ENCODE peak calls at places on chromosomes 16 and 17, in nine cellular contexts. H is nephron progenitor cell, N is hepatocyte, S is Peyer's patch, Z is endothelial cell, I is tibial artery, G is cardiac fibroblast, B is heart left ventricle, J is mucosa of descending colon. F is an unnamed sample.

GRCh38 chr16:56950881-56951771 is 10.6 kb upstream of the CETP start:
- DNase-seq in S (peak), N (peak), H (peak), I (peak), B (no peak), J (no peak), G (peak), Z (peak), F (no peak)

GRCh38 chr17:73325527-73325842 is 13.7 kb upstream of the CDC42EP4 start:
- DNase-seq in S (no peak), H (no peak), G (peak), J (no peak), N (peak), Z (no peak), B (no peak), I (peak), F (no peak)

GRCh38 chr16:3671424-3671823 is 16.9 kb downstream of the DNASE1 start:
- DNase-seq in H (no peak), I (no peak), S (no peak), N (no peak), B (no peak), G (no peak), Z (no peak), J (peak), F (no peak)

GRCh38 chr16:47045023-47045422 is 71.5 kb upstream of the DNAJA2 start:
- DNase-seq in S (no peak), B (no peak), J (no peak), G (peak), H (no peak), Z (no peak), I (no peak), N (no peak), F (no peak)

GRCh38 chr17:28575126-28575795 is 1.4 kb downstream of the ALDOC start:
- DNase-seq in B (peak), G (peak), I (no peak), Z (no peak), N (no peak), H (no peak), S (peak), J (no peak), F (peak)

GRCh38 chr17:36844601-36845000 is 92.7 kb upstream of the LHX1 start:
- DNase-seq in N (no peak), S (no peak), G (no peak), I (no peak), H (no peak), J (no peak), Z (no peak), B (no peak), F (no peak)

GRCh38 chr17:70320642-70321345 is 151.5 kb downstream of the KCNJ2 start:
- DNase-seq in J (no peak), B (no peak), I (no peak), Z (no peak), G (peak), H (no peak), N (peak), S (no peak), F (no peak)

GRCh38 chr17:60127068-60128064 is 22.4 kb upstream of the CA4 start:
- DNase-seq in H (no peak), S (peak), N (no peak), Z (no peak), J (no peak), I (peak), B (no peak), G (no peak), F (peak)

GRCh38 chr17:81234506-81234855 is 4.4 kb downstream of the TEPSIN start:
- DNase-seq in J (peak), S (no peak), B (no peak), I (no peak), H (no peak), G (no peak), N (no peak), Z (no peak), F (no peak)

GRCh38 chr16:31118223-31119155 is 1.0 kb downstream of the KAT8 start:
- DNase-seq in S (peak), H (no peak), G (peak), Z (no peak), N (peak), B (no peak), I (no peak), J (no peak), F (no peak)

GRCh38 chr17:44780845-44781480 is 22.2 kb downstream of the ADAM11 start:
- DNase-seq in J (peak), S (no peak), B (no peak), I (no peak), H (no peak), G (no peak), N (no peak), Z (no peak), F (peak)

GRCh38 chr17:29162909-29163341 is 17.3 kb downstream of the MYO18A start:
- DNase-seq in S (no peak), Z (no peak), N (no peak), G (peak), J (no peak), H (no peak), I (no peak), B (no peak), F (no peak)

GRCh38 chr17:64063766-64064224 is 43.4 kb upstream of the ICAM2 start:
- DNase-seq in B (peak), I (no peak), N (peak), S (peak), G (peak), J (peak), H (peak), Z (peak), F (no peak)

GRCh38 chr16:27762441-27762840 is 212.5 kb downstream of the KATNIP start:
- DNase-seq in B (no peak), S (no peak), N (no peak), I (no peak), Z (no peak), G (peak), J (peak), H (no peak), F (no peak)

GRCh38 chr17:57357392-57357784 is 101.1 kb downstream of the MSI2 start:
- DNase-seq in H (no peak), J (peak), S (no peak), B (peak), Z (no peak), N (peak), G (no peak), I (no peak), F (no peak)

GRCh38 chr16:89365044-89365467 is 125.3 kb downstream of the ANKRD11 start:
- DNase-seq in B (no peak), I (no peak), N (no peak), S (no peak), H (no peak), J (no peak), G (no peak), Z (no peak), F (no peak)

GRCh38 chr17:7403043-7403901 is 625 bp downstream of the TMEM256 start:
- DNase-seq in J (peak), B (peak), N (peak), Z (peak), G (no peak), I (no peak), H (peak), S (peak), F (no peak)

GRCh38 chr17:7839890-7840260 is 5.9 kb downstream of the KDM6B start:
- DNase-seq in J (peak), S (no peak), Z (no peak), G (peak), N (peak), H (no peak), B (no peak), I (no peak), F (no peak)

GRCh38 chr16:47018223-47018891 is 44.9 kb upstream of the DNAJA2 start:
- DNase-seq in Z (peak), N (peak), S (peak), H (peak), J (peak), I (no peak), B (no peak), G (peak), F (no peak)

GRCh38 chr17:42405076-42405475 is 16.8 kb upstream of the STAT3 start:
- DNase-seq in S (no peak), B (no peak), I (no peak), J (no peak), N (no peak), Z (no peak), G (no peak), H (no peak), F (peak)

GRCh38 chr17:42405963-42406495 is 17.0 kb downstream of the CAVIN1 start:
- DNase-seq in J (peak), B (peak), Z (peak), H (peak), I (peak), N (peak), G (peak), S (peak), F (no peak)

GRCh38 chr17:42402121-42402516 is 13.9 kb upstream of the STAT3 start:
- DNase-seq in S (peak), N (peak), J (no peak), I (no peak), H (no peak), B (no peak), Z (no peak), G (no peak), F (no peak)

GRCh38 chr17:42404326-42405055 is 16.2 kb upstream of the STAT3 start:
- DNase-seq in I (no peak), B (no peak), Z (no peak), N (no peak), H (no peak), G (no peak), S (no peak), J (no peak), F (peak)

DNA sequence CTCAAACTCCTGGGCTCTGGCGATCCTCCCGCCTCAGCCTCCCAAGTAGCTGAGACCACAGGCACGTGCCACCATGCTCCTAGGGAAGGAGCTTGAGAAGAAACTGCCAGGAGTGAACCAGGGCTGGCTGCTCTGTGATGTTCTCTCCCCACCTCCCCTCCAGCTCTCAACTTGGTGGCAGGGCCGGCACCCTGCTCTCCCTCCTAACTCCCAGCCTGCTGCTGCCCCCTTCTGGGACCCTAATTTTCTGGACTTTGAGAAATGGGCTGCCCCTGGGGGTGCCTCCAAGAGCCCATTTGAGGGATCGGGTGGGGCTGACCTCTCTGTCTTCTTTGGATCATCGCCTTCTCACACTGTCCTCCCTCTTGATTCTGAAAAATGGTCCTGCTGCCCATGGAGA is 14.9 kb upstream of the STAT3 start:
- DNase-seq in J (no peak), B (no peak), S (peak), N (peak), I (no peak), Z (no peak), H (peak), G (no peak), F (peak)
- TF ChIP-seq CTCF in J (no peak), B (peak), S (peak), N (peak), I (no peak), Z (no peak), H (peak), G (no peak), F (peak)

DNA sequence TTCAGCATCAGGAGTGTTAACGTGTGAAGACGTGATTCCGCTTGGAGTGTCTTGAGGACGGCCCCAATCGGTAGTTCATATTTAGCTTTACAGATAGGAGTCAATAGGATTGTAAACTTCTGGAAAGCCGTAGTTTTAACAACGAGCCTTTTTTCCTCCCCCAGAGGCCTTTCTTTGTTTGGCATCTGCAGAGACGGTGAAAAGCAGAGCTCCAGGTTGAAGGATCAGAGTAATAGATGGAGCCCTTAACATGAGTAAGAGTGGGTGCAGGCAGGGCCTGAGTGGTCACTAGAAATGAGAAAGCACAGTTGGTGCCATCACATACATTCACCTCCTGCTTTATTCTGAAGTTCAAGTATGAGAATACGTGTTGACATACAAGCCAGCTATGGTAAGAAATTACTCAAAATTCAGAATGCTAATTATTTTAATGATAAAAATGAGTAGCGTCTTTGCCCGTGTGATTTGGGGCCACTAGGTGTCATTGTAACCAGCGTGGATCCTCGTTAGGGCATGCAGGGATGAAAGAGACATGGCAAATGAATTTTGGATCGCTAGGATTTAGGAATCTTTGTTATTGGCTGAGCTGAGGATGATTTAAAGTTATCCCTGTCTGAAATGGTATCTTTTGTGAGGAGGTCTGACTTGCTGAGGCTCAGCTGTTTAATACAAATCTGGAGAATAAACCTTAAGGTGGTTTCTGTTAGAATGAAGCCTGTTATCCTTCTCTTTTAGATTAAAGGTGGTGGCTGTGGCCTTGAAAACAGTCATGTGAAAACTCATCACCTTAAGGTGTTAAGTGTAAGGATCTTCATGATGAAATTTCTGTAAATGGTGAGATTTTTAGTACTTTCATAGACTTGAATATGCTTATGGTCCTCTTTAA is 18.6 kb downstream of the PRCD start:
- DNase-seq in N (no peak), Z (no peak), H (no peak), B (no peak), S (no peak), J (no peak), G (no peak), I (no peak), F (no peak)
- TF ChIP-seq CTCF in N (peak), Z (no peak), H (peak), B (peak), S (peak), J (no peak), G (peak), I (no peak), F (peak)

DNA sequence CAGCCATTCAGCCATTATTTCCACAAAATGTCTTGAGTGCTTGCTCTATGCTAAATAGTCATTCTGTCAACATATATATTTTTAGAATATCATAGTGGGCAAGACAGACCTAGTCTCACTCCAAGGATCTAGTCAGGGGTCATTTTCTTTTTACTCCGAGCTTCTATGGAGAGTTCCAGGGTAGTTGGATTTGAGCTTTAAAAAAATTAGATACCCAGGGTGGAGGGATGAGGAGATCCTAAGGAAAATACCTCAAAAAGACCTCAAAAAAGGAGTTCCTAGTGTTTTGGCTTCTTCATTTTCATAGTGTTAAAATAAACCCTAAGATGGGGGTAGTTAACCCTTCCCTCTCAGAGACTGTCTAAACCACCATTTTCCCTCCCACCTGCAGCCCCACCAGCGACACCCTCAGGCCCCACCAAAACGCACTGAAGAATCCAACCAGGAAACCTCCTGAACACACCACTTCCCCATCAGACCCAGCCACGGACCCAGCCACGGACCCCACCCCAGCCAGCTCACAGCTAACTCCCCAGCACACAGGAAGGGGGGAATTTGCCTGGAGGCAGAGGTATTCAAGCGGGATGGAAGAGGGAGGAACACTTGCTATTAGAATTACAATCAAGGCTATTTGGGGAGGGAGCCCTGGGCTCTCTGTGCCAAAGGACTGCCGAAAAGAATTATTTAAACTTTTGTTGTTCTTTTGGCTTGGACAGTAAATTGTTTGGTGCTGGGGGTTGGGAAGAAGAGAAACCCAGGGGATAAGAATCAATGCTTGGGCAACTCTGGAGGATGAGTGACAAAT is 2.2 kb downstream of the ETV4 start:
- DNase-seq in G (no peak), N (no peak), Z (no peak), I (no peak), B (no peak), J (no peak), S (no peak), H (no peak), F (no peak)
- TF ChIP-seq CTCF in G (no peak), N (no peak), Z (no peak), I (no peak), B (no peak), J (no peak), S (no peak), H (no peak), F (no peak)

GRCh38 chr16:72858611-72859493 is 189.1 kb downstream of the ZFHX3 start:
- DNase-seq in N (no peak), Z (no peak), J (no peak), I (peak), H (no peak), B (no peak), S (no peak), G (peak), F (no peak)

GRCh38 chr16:72854537-72854936 is 193.4 kb downstream of the ZFHX3 start:
- DNase-seq in G (no peak), N (no peak), Z (no peak), B (no peak), I (no peak), H (no peak), S (no peak), J (no peak), F (no peak)

GRCh38 chr16:72859581-72859980 is 188.3 kb downstream of the ZFHX3 start:
- DNase-seq in J (no peak), I (no peak), S (no peak), G (no peak), N (no peak), Z (no peak), B (no peak), H (no peak), F (no peak)

GRCh38 chr16:72857841-72858594 is 189.9 kb downstream of the ZFHX3 start:
- DNase-seq in N (no peak), B (no peak), J (no peak), Z (no peak), G (no peak), I (peak), S (no peak), H (no peak), F (peak)

GRCh38 chr16:72856797-72857196 is 191.1 kb downstream of the ZFHX3 start:
- DNase-seq in B (no peak), Z (peak), I (peak), J (no peak), N (peak), S (peak), G (no peak), H (no peak), F (peak)
- TF ChIP-seq CTCF in B (peak), Z (peak), I (no peak), J (no peak), N (peak), S (peak), G (peak), H (peak), F (peak)

GRCh38 chr16:19167710-19168172 is 299 bp upstream of the SYT17 start:
- DNase-seq in S (peak), J (peak), I (peak), N (peak), G (peak), B (peak), Z (peak), H (peak), F (no peak)
- TF ChIP-seq CTCF in S (peak), J (peak), I (peak), N (peak), G (peak), B (peak), Z (peak), H (peak), F (peak)